ENCODE peak calls at places on chromosomes 2 and 18, in ten cellular contexts. V is bronchial epithelial cell; U is colonic mucosa; F is NCI-H2081 treated with DMSO at 0.1 percent for 48 hours; L is T1000; I is foreskin melanocyte; E is ELR; M is non-pigmented ciliary epithelial cell; S is AG04450; W is activated T-cell treated with anti-CD3 and anti-CD28 coated beads, Interleukin-2, amount 50 U/mL, for 72 hours. B is an unnamed sample.

GRCh38 chr2:130776550-130776949 is 21.2 kb downstream of the AMER3 start:
- DNase-seq in V (no peak), U (no peak), F (no peak), L (no peak), I (no peak), E (no peak), M (no peak), S (no peak), W (no peak), B (no peak)

GRCh38 chr2:72995420-72996151 is 75.9 kb downstream of the SFXN5 start:
- DNase-seq in V (no peak), U (no peak), F (no peak), L (no peak), I (no peak), E (no peak), M (no peak), S (no peak), W (no peak), B (no peak)

GRCh38 chr2:223765221-223765775 is 72.1 kb downstream of the AP1S3 start:
- DNase-seq in V (no peak), U (no peak), F (no peak), L (no peak), I (no peak), E (no peak), M (no peak), S (no peak), W (no peak), B (no peak)

GRCh38 chr2:135063210-135063609 is 11.1 kb downstream of the RAB3GAP1 start:
- DNase-seq in V (no peak), U (no peak), F (no peak), L (no peak), I (no peak), E (no peak), M (no peak), S (no peak), W (no peak), B (no peak)

GRCh38 chr2:163698857-163699256 is 37.0 kb downstream of the FIGN start:
- DNase-seq in V (no peak), U (no peak), F (no peak), L (no peak), I (no peak), E (no peak), M (peak; percentile 13), S (no peak), W (no peak), B (no peak)

GRCh38 chr18:74598350-74599001 is 806 bp downstream of the ZNF407 start:
- DNase-seq in V (peak; percentile 18), U (peak; percentile 57), F (no peak), L (no peak), I (no peak), E (peak; percentile 68), M (no peak), S (no peak), W (peak; percentile 86), B (peak; percentile 85)

GRCh38 chr2:62844311-62845090 is 139.0 kb downstream of the EHBP1 start:
- DNase-seq in V (no peak), U (no peak), F (no peak), L (no peak), I (no peak), E (no peak), M (no peak), S (no peak), W (no peak), B (no peak)

GRCh38 chr2:156818221-156818620 is 382.0 kb downstream of the GPD2 start:
- DNase-seq in V (no peak), U (no peak), F (no peak), L (no peak), I (no peak), E (no peak), M (no peak), S (no peak), W (no peak), B (no peak)

GRCh38 chr2:161420406-161421025 is 4.4 kb downstream of the TBR1 start:
- DNase-seq in V (no peak), U (no peak), F (no peak), L (no peak), I (no peak), E (no peak), M (no peak), S (no peak), W (no peak), B (no peak)

GRCh38 chr2:181916726-181917377 is 25.3 kb downstream of the ITPRID2 start:
- DNase-seq in V (no peak), U (no peak), F (no peak), L (no peak), I (peak; percentile 64), E (peak; percentile 84), M (peak; percentile 37), S (no peak), W (no peak), B (no peak)

GRCh38 chr2:99806758-99807157 is 316.9 kb upstream of the REV1 start:
- DNase-seq in V (peak; percentile 70), U (no peak), F (no peak), L (no peak), I (no peak), E (peak; percentile 84), M (peak; percentile 63), S (peak; percentile 32), W (no peak), B (no peak)

GRCh38 chr2:240467149-240467642 is 31.7 kb downstream of the GPC1 start:
- DNase-seq in V (no peak), U (no peak), F (no peak), L (no peak), I (no peak), E (no peak), M (no peak), S (no peak), W (no peak), B (no peak)

B was measured in mucosa of descending colon.